ENCODE peak calls at places on chromosomes 7 and 10, in nine cellular contexts. One of them, this sample, is unnamed.
A peak's percentile ranks its signal among the peaks of the same experiment; 100 is the strongest.

GRCh38 chr7:105649727-105650381 is 68.6 kb upstream of the EFCAB10 start:
- DNase-seq in prostate gland: no peak
- DNase-seq in HT1080: no peak
- DNase-seq in naive thymus-derived CD4-positive, alpha-beta T cell: no peak
- DNase-seq in choroid plexus epithelial cell: peak; percentile 20
- DNase-seq in neural progenitor cell: no peak
- DNase-seq in lower lobe of right lung: no peak
- DNase-seq in activated naive CD4-positive, alpha-beta T cell: no peak
- DNase-seq in HCEC 1CT: peak; percentile 50
- DNase-seq in this sample: no peak

GRCh38 chr10:16993186-16993585 is 136.4 kb downstream of the CUBN start:
- DNase-seq in neural progenitor cell: no peak
- DNase-seq in HT1080: no peak
- DNase-seq in HCEC 1CT: no peak
- DNase-seq in choroid plexus epithelial cell: no peak
- DNase-seq in naive thymus-derived CD4-positive, alpha-beta T cell: no peak
- DNase-seq in activated naive CD4-positive, alpha-beta T cell: no peak
- DNase-seq in prostate gland: no peak
- DNase-seq in lower lobe of right lung: no peak
- DNase-seq in this sample: no peak

GRCh38 chr10:60025279-60025678 is 118.9 kb upstream of the CCDC6 start:
- DNase-seq in prostate gland: no peak
- DNase-seq in activated naive CD4-positive, alpha-beta T cell: no peak
- DNase-seq in naive thymus-derived CD4-positive, alpha-beta T cell: no peak
- DNase-seq in neural progenitor cell: no peak
- DNase-seq in choroid plexus epithelial cell: no peak
- DNase-seq in HT1080: no peak
- DNase-seq in HCEC 1CT: no peak
- DNase-seq in lower lobe of right lung: no peak
- DNase-seq in this sample: no peak

GRCh38 chr10:122441961-122442360 is 12.5 kb upstream of the ARMS2 start:
- DNase-seq in neural progenitor cell: no peak
- DNase-seq in activated naive CD4-positive, alpha-beta T cell: no peak
- DNase-seq in HT1080: peak; percentile 84
- DNase-seq in choroid plexus epithelial cell: peak; percentile 63
- DNase-seq in naive thymus-derived CD4-positive, alpha-beta T cell: no peak
- DNase-seq in HCEC 1CT: peak; percentile 62
- DNase-seq in lower lobe of right lung: no peak
- DNase-seq in prostate gland: no peak
- DNase-seq in this sample: no peak

GRCh38 chr10:48289652-48290238 is 15.2 kb upstream of the FRMPD2 start:
- DNase-seq in HT1080: peak; percentile 51
- DNase-seq in choroid plexus epithelial cell: peak; percentile 63
- DNase-seq in activated naive CD4-positive, alpha-beta T cell: no peak
- DNase-seq in neural progenitor cell: peak; percentile 85
- DNase-seq in lower lobe of right lung: peak; percentile 55
- DNase-seq in prostate gland: peak; percentile 50
- DNase-seq in HCEC 1CT: peak; percentile 14
- DNase-seq in naive thymus-derived CD4-positive, alpha-beta T cell: peak; percentile 22
- DNase-seq in this sample: peak; percentile 38

GRCh38 chr7:51481421-51481820 is 164.8 kb upstream of the COBL start:
- DNase-seq in lower lobe of right lung: no peak
- DNase-seq in choroid plexus epithelial cell: no peak
- DNase-seq in prostate gland: no peak
- DNase-seq in naive thymus-derived CD4-positive, alpha-beta T cell: no peak
- DNase-seq in neural progenitor cell: no peak
- DNase-seq in HT1080: no peak
- DNase-seq in activated naive CD4-positive, alpha-beta T cell: no peak
- DNase-seq in HCEC 1CT: no peak
- DNase-seq in this sample: no peak

GRCh38 chr7:70710011-70710480 is 421.9 kb upstream of the GALNT17 start:
- DNase-seq in choroid plexus epithelial cell: no peak
- DNase-seq in HT1080: peak; percentile 90
- DNase-seq in neural progenitor cell: no peak
- DNase-seq in naive thymus-derived CD4-positive, alpha-beta T cell: no peak
- DNase-seq in HCEC 1CT: no peak
- DNase-seq in prostate gland: peak; percentile 54
- DNase-seq in activated naive CD4-positive, alpha-beta T cell: no peak
- DNase-seq in lower lobe of right lung: no peak
- DNase-seq in this sample: no peak

GRCh38 chr10:69774596-69774995 is 27.1 kb upstream of the COL13A1 start:
- DNase-seq in naive thymus-derived CD4-positive, alpha-beta T cell: no peak
- DNase-seq in neural progenitor cell: no peak
- DNase-seq in HT1080: no peak
- DNase-seq in HCEC 1CT: no peak
- DNase-seq in choroid plexus epithelial cell: no peak
- DNase-seq in activated naive CD4-positive, alpha-beta T cell: no peak
- DNase-seq in prostate gland: no peak
- DNase-seq in lower lobe of right lung: no peak
- DNase-seq in this sample: no peak

GRCh38 chr10:106175760-106176377 is 988.6 kb downstream of the SORCS1 start:
- DNase-seq in neural progenitor cell: no peak
- DNase-seq in choroid plexus epithelial cell: peak; percentile 59
- DNase-seq in naive thymus-derived CD4-positive, alpha-beta T cell: no peak
- DNase-seq in prostate gland: no peak
- DNase-seq in HT1080: peak; percentile 29
- DNase-seq in activated naive CD4-positive, alpha-beta T cell: no peak
- DNase-seq in lower lobe of right lung: no peak
- DNase-seq in HCEC 1CT: peak; percentile 12
- DNase-seq in this sample: no peak

GRCh38 chr10:124709862-124710261 is 34.3 kb downstream of the FAM53B start:
- DNase-seq in HCEC 1CT: no peak
- DNase-seq in activated naive CD4-positive, alpha-beta T cell: no peak
- DNase-seq in neural progenitor cell: no peak
- DNase-seq in prostate gland: no peak
- DNase-seq in HT1080: no peak
- DNase-seq in naive thymus-derived CD4-positive, alpha-beta T cell: no peak
- DNase-seq in choroid plexus epithelial cell: no peak
- DNase-seq in lower lobe of right lung: peak; percentile 89
- DNase-seq in this sample: peak; percentile 57

GRCh38 chr7:101869026-101869900 is 51.8 kb downstream of the CUX1 start:
- DNase-seq in activated naive CD4-positive, alpha-beta T cell: no peak
- DNase-seq in naive thymus-derived CD4-positive, alpha-beta T cell: no peak
- DNase-seq in choroid plexus epithelial cell: peak; percentile 34
- DNase-seq in prostate gland: no peak
- DNase-seq in lower lobe of right lung: no peak
- DNase-seq in HT1080: no peak
- DNase-seq in neural progenitor cell: peak; percentile 82
- DNase-seq in HCEC 1CT: no peak
- DNase-seq in this sample: no peak

This sample was measured in mucosa of gallbladder.